ENCODE peak calls at places on chromosomes 6 and 20, in six cellular contexts. One of them, this sample, is unnamed.

GRCh38 chr6:96604420-96604819 is 41.5 kb downstream of the FHL5 start:
- DNase-seq in stomach: no peak
- DNase-seq in transverse colon: no peak
- DNase-seq in A549: no peak
- DNase-seq in GM12891: no peak
- DNase-seq in K562: no peak
- DNase-seq in this sample: no peak

GRCh38 chr20:52923123-52923543 is 49.0 kb upstream of the TSHZ2 start:
- DNase-seq in A549: no peak
- DNase-seq in transverse colon: no peak
- DNase-seq in K562: no peak
- DNase-seq in stomach: no peak
- DNase-seq in GM12891: no peak
- DNase-seq in this sample: no peak

GRCh38 chr6:36912583-36912982 is 26.8 kb downstream of the C6orf89 start:
- DNase-seq in stomach: no peak
- DNase-seq in transverse colon: peak
- DNase-seq in K562: no peak
- DNase-seq in A549: no peak
- DNase-seq in GM12891: peak
- DNase-seq in this sample: peak

GRCh38 chr20:47957135-47957534 is 171.9 kb upstream of the SULF2 start:
- DNase-seq in K562: no peak
- DNase-seq in transverse colon: no peak
- DNase-seq in stomach: no peak
- DNase-seq in GM12891: no peak
- DNase-seq in A549: no peak
- DNase-seq in this sample: no peak

GRCh38 chr6:105041880-105042279 is 85.0 kb downstream of the LIN28B start:
- DNase-seq in A549: no peak
- DNase-seq in stomach: no peak
- DNase-seq in GM12891: no peak
- DNase-seq in K562: no peak
- DNase-seq in transverse colon: no peak
- DNase-seq in this sample: no peak

GRCh38 chr6:145137425-145137824 is 597.9 kb downstream of the EPM2A start:
- DNase-seq in transverse colon: no peak
- DNase-seq in stomach: no peak
- DNase-seq in A549: no peak
- DNase-seq in GM12891: no peak
- DNase-seq in K562: no peak
- DNase-seq in this sample: no peak

GRCh38 chr20:37226889-37227288 is 34.7 kb downstream of the GHRH start:
- DNase-seq in A549: no peak
- DNase-seq in K562: no peak
- DNase-seq in stomach: peak
- DNase-seq in GM12891: no peak
- DNase-seq in transverse colon: peak
- DNase-seq in this sample: no peak

GRCh38 chr6:51678905-51679620 is 408.4 kb downstream of the PKHD1 start:
- DNase-seq in stomach: no peak
- DNase-seq in A549: no peak
- DNase-seq in GM12891: no peak
- DNase-seq in transverse colon: no peak
- DNase-seq in K562: no peak
- DNase-seq in this sample: no peak

GRCh38 chr6:168865-169455 is 123.3 kb upstream of the DUSP22 start:
- DNase-seq in transverse colon: no peak
- DNase-seq in stomach: no peak
- DNase-seq in K562: no peak
- DNase-seq in A549: peak
- DNase-seq in GM12891: no peak
- DNase-seq in this sample: peak

GRCh38 chr20:33373735-33374605 is 27.3 kb downstream of the CDK5RAP1 start:
- DNase-seq in K562: no peak
- DNase-seq in A549: peak
- DNase-seq in GM12891: no peak
- DNase-seq in transverse colon: no peak
- DNase-seq in stomach: no peak
- DNase-seq in this sample: peak

GRCh38 chr6:21947751-21948386 is 349.0 kb downstream of the PRL start:
- DNase-seq in stomach: no peak
- DNase-seq in A549: no peak
- DNase-seq in GM12891: no peak
- DNase-seq in K562: no peak
- DNase-seq in transverse colon: no peak
- DNase-seq in this sample: no peak

GRCh38 chr6:14501240-14501639 is 383.7 kb downstream of the CD83 start:
- DNase-seq in A549: no peak
- DNase-seq in GM12891: no peak
- DNase-seq in transverse colon: no peak
- DNase-seq in stomach: no peak
- DNase-seq in K562: no peak
- DNase-seq in this sample: no peak

GRCh38 chr20:58677808-58678207 is 14.8 kb upstream of the NPEPL1 start:
- DNase-seq in stomach: no peak
- DNase-seq in GM12891: no peak
- DNase-seq in A549: no peak
- DNase-seq in K562: no peak
- DNase-seq in transverse colon: no peak
- DNase-seq in this sample: no peak

GRCh38 chr6:66103954-66104353 is 396.9 kb upstream of the EYS start:
- DNase-seq in K562: no peak
- DNase-seq in stomach: no peak
- DNase-seq in transverse colon: no peak
- DNase-seq in GM12891: no peak
- DNase-seq in A549: no peak
- DNase-seq in this sample: no peak

GRCh38 chr20:4401601-4402000 is 320.1 kb upstream of the PRND start:
- DNase-seq in K562: no peak
- DNase-seq in transverse colon: no peak
- DNase-seq in A549: no peak
- DNase-seq in GM12891: no peak
- DNase-seq in stomach: no peak
- DNase-seq in this sample: no peak

GRCh38 chr6:170007468-170008240 is 256.2 kb downstream of the ERMARD start:
- DNase-seq in transverse colon: no peak
- DNase-seq in GM12891: no peak
- DNase-seq in K562: no peak
- DNase-seq in stomach: no peak
- DNase-seq in A549: no peak
- DNase-seq in this sample: no peak

GRCh38 chr20:51528263-51529026 is 14.1 kb downstream of the NFATC2 start:
- DNase-seq in transverse colon: no peak
- DNase-seq in A549: no peak
- DNase-seq in stomach: no peak
- DNase-seq in K562: no peak
- DNase-seq in GM12891: no peak
- DNase-seq in this sample: no peak

GRCh38 chr6:138229072-138229471 is 10.8 kb upstream of the PBOV1 start:
- DNase-seq in A549: no peak
- DNase-seq in stomach: no peak
- DNase-seq in K562: no peak
- DNase-seq in transverse colon: no peak
- DNase-seq in GM12891: no peak
- DNase-seq in this sample: no peak

GRCh38 chr6:168301648-168302398 is 17.8 kb downstream of the DACT2 start:
- DNase-seq in stomach: no peak
- DNase-seq in A549: peak
- DNase-seq in K562: no peak
- DNase-seq in transverse colon: peak
- DNase-seq in GM12891: no peak
- DNase-seq in this sample: no peak

GRCh38 chr20:4504814-4505213 is 216.9 kb upstream of the PRND start:
- DNase-seq in GM12891: no peak
- DNase-seq in transverse colon: no peak
- DNase-seq in K562: no peak
- DNase-seq in stomach: no peak
- DNase-seq in A549: no peak
- DNase-seq in this sample: no peak

GRCh38 chr20:57384486-57384885 is 6.7 kb upstream of the RBM38 start:
- DNase-seq in K562: no peak
- DNase-seq in stomach: no peak
- DNase-seq in transverse colon: no peak
- DNase-seq in A549: no peak
- DNase-seq in GM12891: no peak
- DNase-seq in this sample: no peak

GRCh38 chr20:41738584-41739193 is 120.5 kb upstream of the CHD6 start:
- DNase-seq in A549: peak
- DNase-seq in K562: peak
- DNase-seq in transverse colon: peak
- DNase-seq in GM12891: no peak
- DNase-seq in stomach: peak
- DNase-seq in this sample: peak

DNA sequence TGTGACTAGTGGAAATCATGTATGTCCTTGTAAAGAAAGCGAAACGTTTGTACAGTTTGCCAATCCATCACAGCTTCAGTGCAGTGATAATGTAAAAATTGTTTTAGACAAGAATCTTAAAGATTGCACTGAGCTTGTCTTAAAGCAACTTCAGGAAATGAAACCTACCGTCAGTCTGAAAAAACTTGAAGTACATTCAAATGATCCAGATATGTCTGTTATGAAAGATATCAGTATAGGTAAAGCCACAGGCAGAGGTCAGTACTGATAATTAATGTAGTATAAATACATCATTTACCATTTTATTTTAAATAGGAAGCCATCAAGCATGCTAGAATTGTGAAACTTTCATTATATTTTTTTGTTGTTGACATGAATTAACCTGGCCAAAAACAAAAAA is 60.9 kb upstream of the SMIM8 start:
- DNase-seq in GM12891: no peak
- DNase-seq in K562: no peak
- DNase-seq in A549: no peak
- DNase-seq in stomach: no peak
- DNase-seq in transverse colon: no peak
- DNase-seq in this sample: no peak
- TF ChIP-seq POLR2A in GM12891: no peak
- TF ChIP-seq POLR2A in K562: no peak
- TF ChIP-seq POLR2A in A549: no peak
- TF ChIP-seq POLR2A in stomach: no peak
- TF ChIP-seq POLR2A in transverse colon: no peak
- TF ChIP-seq POLR2A in this sample: no peak

GRCh38 chr6:31899215-31899614 is 1.7 kb upstream of the EHMT2 start:
- DNase-seq in K562: no peak
- DNase-seq in transverse colon: no peak
- DNase-seq in A549: no peak
- DNase-seq in GM12891: no peak
- DNase-seq in stomach: no peak
- DNase-seq in this sample: no peak

GRCh38 chr6:31897612-31898199 is at the start of gene EHMT2:
- DNase-seq in A549: peak
- DNase-seq in GM12891: peak
- DNase-seq in stomach: peak
- DNase-seq in transverse colon: peak
- DNase-seq in K562: peak
- DNase-seq in this sample: peak

GRCh38 chr6:31899882-31900722 is 1.8 kb downstream of the ZBTB12 start:
- DNase-seq in stomach: no peak
- DNase-seq in transverse colon: no peak
- DNase-seq in GM12891: no peak
- DNase-seq in K562: no peak
- DNase-seq in A549: no peak
- DNase-seq in this sample: no peak

GRCh38 chr6:31896856-31897611 is 464 bp downstream of the EHMT2 start:
- DNase-seq in transverse colon: no peak
- DNase-seq in stomach: no peak
- DNase-seq in K562: peak
- DNase-seq in A549: no peak
- DNase-seq in GM12891: no peak
- DNase-seq in this sample: no peak

GRCh38 chr6:31898200-31899011 is 908 bp upstream of the EHMT2 start:
- DNase-seq in stomach: no peak
- DNase-seq in transverse colon: peak
- DNase-seq in A549: peak
- DNase-seq in K562: no peak
- DNase-seq in GM12891: no peak
- DNase-seq in this sample: peak
- TF ChIP-seq POLR2A in stomach: no peak
- TF ChIP-seq POLR2A in transverse colon: no peak
- TF ChIP-seq POLR2A in A549: no peak
- TF ChIP-seq POLR2A in K562: no peak
- TF ChIP-seq POLR2A in GM12891: no peak
- TF ChIP-seq POLR2A in this sample: no peak

GRCh38 chr6:157049126-157049525 is 271.9 kb downstream of the ARID1B start:
- DNase-seq in GM12891: no peak
- DNase-seq in A549: no peak
- DNase-seq in stomach: no peak
- DNase-seq in K562: peak
- DNase-seq in transverse colon: no peak
- DNase-seq in this sample: no peak
- TF ChIP-seq POLR2A in GM12891: no peak
- TF ChIP-seq POLR2A in A549: no peak
- TF ChIP-seq POLR2A in stomach: no peak
- TF ChIP-seq POLR2A in K562: no peak
- TF ChIP-seq POLR2A in transverse colon: no peak
- TF ChIP-seq POLR2A in this sample: no peak

DNA sequence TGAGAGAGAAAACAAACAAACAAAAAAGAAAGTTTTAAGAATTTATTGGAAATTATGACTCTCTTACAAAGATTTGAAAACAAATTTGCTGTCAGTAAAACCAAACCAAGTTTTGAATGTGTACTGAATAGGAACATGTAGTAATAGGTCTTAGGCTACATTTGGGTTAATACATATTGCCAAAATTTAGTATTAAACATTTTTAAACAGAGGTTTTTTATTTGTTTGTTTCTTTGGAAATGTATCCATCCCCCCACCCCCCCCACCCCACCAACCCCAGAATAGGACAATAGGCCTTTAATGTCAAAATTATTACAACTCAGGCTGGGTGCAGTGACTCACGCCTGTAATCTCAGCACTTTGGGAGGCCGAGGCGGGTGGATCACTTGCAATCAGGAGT is 2.5 kb downstream of the C6orf118 start:
- DNase-seq in A549: no peak
- DNase-seq in K562: no peak
- DNase-seq in stomach: no peak
- DNase-seq in GM12891: no peak
- DNase-seq in transverse colon: no peak
- DNase-seq in this sample: no peak
- TF ChIP-seq POLR2A in A549: no peak
- TF ChIP-seq POLR2A in K562: no peak
- TF ChIP-seq POLR2A in stomach: no peak
- TF ChIP-seq POLR2A in GM12891: no peak
- TF ChIP-seq POLR2A in transverse colon: no peak
- TF ChIP-seq POLR2A in this sample: no peak

This sample was measured in H54.